ENCODE peak calls at places on chromosomes 4 and X, in eight cellular contexts. N is epithelial cell of esophagus, U is GM20000, F is retinal pigment epithelial cell, J is BE2C, E is suprapubic skin, V is left lung, I is neural crest cell. A is an unnamed sample.

GRCh38 chrX:149699761-149700160 is 12.1 kb upstream of the MAGEA11 start:
- DNase-seq in J (no peak), I (no peak), V (no peak), E (no peak), U (no peak), N (no peak), F (no peak), A (no peak)

GRCh38 chr4:169063441-169063840 is 53.4 kb upstream of the CBR4 start:
- DNase-seq in N (no peak), I (no peak), E (no peak), V (no peak), F (no peak), J (no peak), U (no peak), A (no peak)

GRCh38 chr4:7651461-7651921 is 216.8 kb upstream of the PSAPL1 start:
- DNase-seq in F (no peak), I (no peak), E (no peak), V (no peak), U (no peak), J (peak; percentile 65), N (peak; percentile 2), A (no peak)

GRCh38 chrX:31132803-31133202 is 61.0 kb upstream of the FTHL17 start:
- DNase-seq in N (no peak), J (no peak), V (no peak), I (no peak), F (no peak), U (no peak), E (no peak), A (no peak)

GRCh38 chr4:152257601-152258066 is 278.3 kb downstream of the FBXW7 start:
- DNase-seq in U (no peak), N (peak; percentile 72), I (no peak), F (peak; percentile 83), V (no peak), E (no peak), J (no peak), A (no peak)

GRCh38 chr4:126318376-126318775 is 1003.6 kb downstream of the FAT4 start:
- DNase-seq in N (no peak), E (no peak), J (no peak), V (no peak), I (no peak), U (no peak), F (no peak), A (peak; percentile 31)

GRCh38 chr4:38195911-38196310 is 235.7 kb downstream of the PTTG2 start:
- DNase-seq in N (no peak), F (no peak), V (no peak), E (no peak), U (no peak), J (no peak), I (no peak), A (no peak)

GRCh38 chr4:52103314-52103713 is 52.2 kb downstream of the SPATA18 start:
- DNase-seq in I (no peak), U (no peak), V (no peak), E (no peak), N (peak; percentile 41), F (no peak), J (peak; percentile 26), A (no peak)

GRCh38 chr4:26263165-26263564 is 57.6 kb upstream of the RBPJ start:
- DNase-seq in U (no peak), N (no peak), I (no peak), J (peak; percentile 9), V (no peak), E (no peak), F (no peak), A (no peak)

GRCh38 chr4:22463179-22463578 is 52.7 kb downstream of the ADGRA3 start:
- DNase-seq in V (no peak), F (no peak), I (no peak), J (no peak), U (no peak), E (no peak), N (no peak), A (no peak)

DNA sequence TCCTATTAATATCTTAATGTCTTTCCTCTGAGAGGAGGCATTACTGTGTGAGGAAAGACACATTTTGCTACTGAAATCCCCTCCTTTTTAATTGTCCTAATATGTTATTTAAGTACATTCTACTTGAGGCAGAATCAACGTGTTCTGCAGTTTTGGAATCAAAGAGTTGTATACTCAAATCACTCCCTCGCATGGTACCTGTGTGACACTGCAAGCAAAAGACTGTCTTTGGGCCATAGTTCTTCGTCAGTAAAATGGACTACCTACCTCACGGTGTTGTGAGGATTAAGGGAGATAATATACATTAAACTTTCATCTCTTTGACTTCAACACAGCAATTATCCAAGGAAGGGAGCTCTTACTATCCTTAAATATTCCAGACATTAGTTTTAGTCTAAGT is 61.5 kb downstream of the TIGD2 start:
- DNase-seq in F (no peak), N (no peak), E (no peak), V (no peak), U (no peak), I (no peak), J (no peak), A (no peak)
- TF ChIP-seq CTCF in F (peak; percentile 11), N (no peak), E (no peak), V (no peak), U (no peak), I (no peak), J (no peak), A (no peak)

GRCh38 chr4:150142831-150143230 is 64.6 kb downstream of the DCLK2 start:
- DNase-seq in V (no peak), I (no peak), J (no peak), U (no peak), E (no peak), F (no peak), N (no peak), A (no peak)

GRCh38 chr4:150149381-150149780 is 71.1 kb downstream of the DCLK2 start:
- DNase-seq in F (no peak), V (no peak), I (no peak), U (no peak), J (no peak), N (no peak), E (no peak), A (no peak)

GRCh38 chr4:150140774-150141400 is 62.6 kb downstream of the DCLK2 start:
- DNase-seq in I (no peak), N (peak; percentile 63), U (no peak), E (no peak), V (no peak), F (no peak), J (no peak), A (no peak)

GRCh38 chr4:150145950-150146340 is 67.7 kb downstream of the DCLK2 start:
- DNase-seq in F (no peak), J (no peak), V (no peak), I (no peak), N (no peak), E (no peak), U (no peak), A (no peak)

DNA sequence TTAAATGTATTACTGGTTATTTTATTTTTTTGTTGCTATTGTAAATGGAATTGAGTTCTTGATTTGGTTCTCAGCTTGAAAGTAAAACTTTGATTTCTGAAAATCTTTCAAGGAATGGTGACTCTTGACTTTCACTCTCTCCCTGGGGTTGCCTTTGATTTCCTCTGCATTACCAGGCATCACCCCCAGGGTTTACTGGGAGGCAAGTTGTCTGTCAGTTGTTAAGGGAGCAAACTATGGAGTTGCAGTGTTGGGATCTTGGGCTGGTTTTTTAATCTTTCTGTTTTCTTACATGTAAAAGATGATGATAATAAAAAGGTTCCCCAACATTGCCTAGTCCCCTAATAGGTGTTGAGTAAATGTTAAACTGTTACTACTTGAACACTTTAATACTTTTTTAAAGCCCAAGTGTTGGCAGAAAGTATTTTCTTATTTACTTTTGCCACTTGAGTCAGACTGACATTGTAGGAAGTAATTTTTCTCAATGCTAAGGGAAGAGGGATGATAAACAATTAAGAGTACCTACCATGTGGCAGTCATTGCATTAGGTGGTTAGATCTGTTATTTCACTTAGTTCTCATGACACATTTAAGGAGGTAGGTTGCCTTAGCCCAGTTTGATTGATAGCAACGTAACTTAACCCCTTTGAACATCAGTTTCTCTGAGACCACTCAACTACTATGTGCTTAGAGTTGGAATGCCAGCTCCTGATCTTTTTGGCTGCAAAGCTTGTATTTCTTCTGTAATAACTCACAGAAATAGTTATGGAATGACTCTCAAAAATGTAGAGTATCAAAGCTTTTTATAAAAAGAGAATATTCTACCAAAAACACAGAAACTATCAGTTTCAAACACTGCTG is 67.1 kb downstream of the DCLK2 start:
- DNase-seq in F (no peak), J (no peak), V (no peak), I (no peak), N (no peak), U (no peak), E (no peak), A (no peak)
- TF ChIP-seq CTCF in F (peak; percentile 38), J (peak; percentile 45), V (no peak), I (peak; percentile 43), N (peak; percentile 24), U (no peak), E (no peak), A (peak; percentile 25)

GRCh38 chrX:13250831-13251612 is 68.8 kb downstream of the ATXN3L start:
- DNase-seq in U (no peak), F (no peak), N (no peak), J (no peak), V (no peak), E (peak; percentile 68), I (no peak), A (no peak)
- TF ChIP-seq CTCF in U (no peak), F (no peak), N (no peak), J (no peak), V (no peak), E (no peak), I (no peak), A (no peak)

GRCh38 chr4:53601251-53601764 is 10.0 kb upstream of the LNX1 start:
- DNase-seq in J (peak; percentile 96), F (no peak), I (peak; percentile 9), U (peak; percentile 31), E (no peak), V (no peak), N (peak; percentile 66), A (peak; percentile 68)
- TF ChIP-seq CTCF in J (peak; percentile 94), F (peak; percentile 53), I (peak; percentile 48), U (peak; percentile 34), E (no peak), V (no peak), N (peak; percentile 33), A (peak; percentile 24)

GRCh38 chr4:113602829-113603228 is 158.7 kb downstream of the CAMK2D start:
- DNase-seq in N (no peak), F (no peak), V (no peak), U (no peak), E (no peak), J (no peak), I (no peak), A (no peak)
- TF ChIP-seq CTCF in N (no peak), F (no peak), V (no peak), U (no peak), E (no peak), J (no peak), I (no peak), A (no peak)

DNA sequence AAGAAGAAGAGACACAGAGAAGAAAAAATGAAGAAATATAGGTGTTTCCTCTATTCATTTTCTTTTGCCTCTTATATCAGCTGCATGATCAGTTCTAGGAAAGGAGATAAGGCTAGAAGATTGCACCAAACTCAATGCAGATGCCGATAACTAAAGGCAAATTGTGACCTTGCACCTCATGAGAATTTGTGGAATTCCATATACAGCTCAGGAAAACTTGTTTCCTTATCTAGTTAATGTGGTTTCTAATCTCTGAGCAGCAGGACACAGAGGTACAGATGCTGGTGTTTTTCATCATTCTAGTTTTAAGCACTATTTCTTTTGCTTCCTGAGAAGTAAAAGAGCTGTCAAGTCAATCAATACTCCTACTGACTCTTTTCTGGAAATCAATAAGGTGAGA is 104.6 kb upstream of the NWD2 start:
- DNase-seq in I (no peak), U (no peak), E (no peak), J (no peak), F (no peak), N (no peak), V (no peak), A (no peak)
- TF ChIP-seq CTCF in I (no peak), U (no peak), E (no peak), J (no peak), F (no peak), N (no peak), V (no peak), A (no peak)